ENCODE peak calls at places on chromosomes 13 and 19, in five cellular contexts. O is uterus; S is CD4-positive, CD25-positive, alpha-beta regulatory T cell; U is esophagus squamous epithelium; A is heart left ventricle. K is an unnamed sample.

GRCh38 chr13:105937451-105937850 is 598.0 kb downstream of the EFNB2 start:
- DNase-seq in O (no peak), S (no peak), U (no peak), A (no peak), K (no peak)

GRCh38 chr13:94617389-94618000 is 15.8 kb downstream of the GPR180 start:
- DNase-seq in O (no peak), S (peak), U (no peak), A (no peak), K (no peak)

GRCh38 chr13:85582890-85583289 is 216.3 kb downstream of the SLITRK6 start:
- DNase-seq in O (no peak), S (no peak), U (no peak), A (no peak), K (no peak)

GRCh38 chr19:36672368-36672767 is 5.7 kb upstream of the ZNF461 start:
- DNase-seq in O (no peak), S (no peak), U (no peak), A (peak), K (no peak)

GRCh38 chr19:41415154-41415571 is 12.0 kb downstream of the B3GNT8 start:
- DNase-seq in O (no peak), S (no peak), U (no peak), A (no peak), K (no peak)

GRCh38 chr19:22545751-22546150 is 88.4 kb upstream of the ZNF492 start:
- DNase-seq in O (peak), S (peak), U (no peak), A (no peak), K (peak)

GRCh38 chr19:23772668-23773063 is 14.0 kb upstream of the ZNF681 start:
- DNase-seq in O (no peak), S (no peak), U (no peak), A (no peak), K (no peak)

GRCh38 chr19:2631213-2631821 is 71.2 kb downstream of the GNG7 start:
- DNase-seq in O (no peak), S (peak), U (no peak), A (no peak), K (no peak)

GRCh38 chr19:33890569-33890968 is 93.9 kb downstream of the KCTD15 start:
- DNase-seq in O (no peak), S (no peak), U (no peak), A (no peak), K (no peak)

GRCh38 chr19:45607071-45608029 is 5.3 kb upstream of the GPR4 start:
- DNase-seq in O (peak), S (peak), U (no peak), A (peak), K (peak)

GRCh38 chr19:23543351-23543750 is 143.7 kb downstream of the ZNF675 start:
- DNase-seq in O (no peak), S (no peak), U (no peak), A (no peak), K (no peak)

GRCh38 chr13:35512271-35512920 is 35.9 kb upstream of the MAB21L1 start:
- DNase-seq in O (peak), S (no peak), U (no peak), A (no peak), K (no peak)

GRCh38 chr13:76853481-76853880 is 32.7 kb downstream of the KCTD12 start:
- DNase-seq in O (no peak), S (no peak), U (no peak), A (no peak), K (no peak)

GRCh38 chr13:30872685-30873443 is 33.2 kb upstream of the MEDAG start:
- DNase-seq in O (peak), S (no peak), U (no peak), A (no peak), K (no peak)

GRCh38 chr19:8045872-8046568 is 6.5 kb upstream of the CCL25 start:
- DNase-seq in O (no peak), S (no peak), U (no peak), A (no peak), K (no peak)

GRCh38 chr13:73945371-73945770 is 188.8 kb downstream of the KLF12 start:
- DNase-seq in O (no peak), S (no peak), U (no peak), A (no peak), K (no peak)

GRCh38 chr19:35871611-35872010 is 3.2 kb downstream of the APLP1 start:
- DNase-seq in O (no peak), S (no peak), U (no peak), A (no peak), K (no peak)

GRCh38 chr13:75447493-75447892 is 34.5 kb downstream of the TBC1D4 start:
- DNase-seq in O (no peak), S (no peak), U (no peak), A (no peak), K (no peak)

GRCh38 chr13:79621449-79621848 is 140.5 kb downstream of the NDFIP2 start:
- DNase-seq in O (no peak), S (no peak), U (no peak), A (no peak), K (no peak)

GRCh38 chr19:6970478-6970877 is 50.8 kb downstream of the MBD3L2B start:
- DNase-seq in O (no peak), S (peak), U (no peak), A (no peak), K (no peak)

GRCh38 chr19:42396248-42396541 is 6.1 kb upstream of the CNFN start:
- DNase-seq in O (no peak), S (no peak), U (no peak), A (no peak), K (no peak)

GRCh38 chr13:26262156-26262555 is 8.2 kb downstream of the CDK8 start:
- DNase-seq in O (no peak), S (no peak), U (no peak), A (no peak), K (no peak)

GRCh38 chr19:734716-735115 is 16.2 kb upstream of the MISP start:
- DNase-seq in O (no peak), S (no peak), U (no peak), A (no peak), K (no peak)

GRCh38 chr19:35327642-35328041 is 1.3 kb upstream of the CD22 start:
- DNase-seq in O (no peak), S (no peak), U (no peak), A (no peak), K (no peak)

GRCh38 chr19:30626567-30626966 is 254.4 kb downstream of the ZNF536 start:
- DNase-seq in O (no peak), S (no peak), U (no peak), A (no peak), K (no peak)

GRCh38 chr19:49142866-49143335 is 12.3 kb downstream of the HRC start:
- DNase-seq in O (peak), S (peak), U (no peak), A (peak), K (no peak)

GRCh38 chr13:60583911-60584753 is 187.1 kb downstream of the TDRD3 start:
- DNase-seq in O (peak), S (no peak), U (no peak), A (no peak), K (peak)

GRCh38 chr13:60584976-60585375 is 188.0 kb downstream of the TDRD3 start:
- DNase-seq in O (no peak), S (no peak), U (no peak), A (no peak), K (no peak)

GRCh38 chr13:60577761-60578160 is 180.7 kb downstream of the TDRD3 start:
- DNase-seq in O (no peak), S (no peak), U (no peak), A (no peak), K (no peak)

DNA sequence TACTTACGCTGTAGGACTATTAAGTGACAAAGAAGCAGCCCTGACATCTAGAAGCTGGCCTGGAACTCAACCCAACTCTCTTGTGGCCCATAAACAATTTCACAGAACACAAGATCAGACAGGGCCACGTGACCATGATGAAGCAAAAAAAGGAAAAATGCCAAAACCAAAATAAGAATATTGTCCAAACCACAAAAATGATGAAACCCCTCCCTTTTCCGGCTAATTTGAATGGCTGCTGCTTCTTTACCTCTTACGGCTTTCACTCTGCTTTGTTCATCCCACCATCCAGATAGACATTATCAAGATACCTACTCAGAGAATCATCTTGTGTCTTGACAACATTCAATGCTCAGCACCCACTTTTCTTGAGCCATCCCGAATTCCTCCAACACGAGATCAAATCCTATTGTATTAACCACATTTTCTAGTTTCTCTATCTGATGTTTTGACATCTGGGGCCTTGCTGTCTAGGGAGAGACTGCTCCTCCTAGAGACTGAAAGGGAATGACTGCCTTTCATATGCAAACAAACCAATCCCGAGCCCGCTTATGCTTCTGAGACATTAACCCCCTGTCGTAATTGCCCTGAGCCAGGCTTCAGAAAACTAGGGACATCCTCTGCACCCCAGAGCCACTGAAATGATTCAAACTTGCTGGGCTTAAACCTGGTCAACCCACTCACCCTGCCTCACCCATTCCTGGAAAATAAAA is 186.3 kb downstream of the TDRD3 start:
- DNase-seq in O (peak), S (no peak), U (no peak), A (no peak), K (peak)
- H3K4me3 ChIP-seq in O (no peak), S (no peak), U (no peak), A (no peak), K (no peak)

DNA sequence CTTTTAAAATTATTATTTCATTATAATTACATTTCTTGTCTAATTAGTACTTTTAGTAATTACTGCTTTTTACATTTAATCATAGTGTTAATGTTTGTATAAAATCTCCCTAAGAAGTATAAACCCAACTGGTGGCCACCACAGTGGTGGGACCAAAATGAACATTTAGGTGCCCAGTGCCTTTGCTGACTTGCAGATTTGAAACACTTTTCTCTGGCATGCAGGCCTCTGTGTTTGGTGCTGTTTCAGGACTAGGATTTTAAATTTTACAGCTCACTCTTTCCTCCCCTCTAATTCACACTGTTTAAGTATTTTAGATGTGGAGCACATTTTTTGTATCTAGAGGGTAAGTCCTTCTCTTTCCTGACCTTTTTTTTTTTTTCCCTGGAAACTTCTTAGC is 17.5 kb downstream of the UBAC2 start:
- DNase-seq in O (no peak), S (no peak), U (no peak), A (no peak), K (no peak)
- H3K27ac ChIP-seq in O (no peak), S (peak), U (no peak), A (peak), K (no peak)

GRCh38 chr13:52737451-52737850 is 2.2 kb downstream of the CNMD start:
- DNase-seq in O (no peak), S (no peak), U (no peak), A (no peak), K (no peak)

GRCh38 chr13:52736891-52737290 is 2.7 kb downstream of the CNMD start:
- DNase-seq in O (no peak), S (no peak), U (no peak), A (no peak), K (no peak)

GRCh38 chr13:52737900-52738299 is 1.7 kb downstream of the CNMD start:
- DNase-seq in O (no peak), S (no peak), U (no peak), A (no peak), K (no peak)

GRCh38 chr13:52739468-52740071 is at the start of gene CNMD:
- DNase-seq in O (no peak), S (no peak), U (no peak), A (no peak), K (no peak)

DNA sequence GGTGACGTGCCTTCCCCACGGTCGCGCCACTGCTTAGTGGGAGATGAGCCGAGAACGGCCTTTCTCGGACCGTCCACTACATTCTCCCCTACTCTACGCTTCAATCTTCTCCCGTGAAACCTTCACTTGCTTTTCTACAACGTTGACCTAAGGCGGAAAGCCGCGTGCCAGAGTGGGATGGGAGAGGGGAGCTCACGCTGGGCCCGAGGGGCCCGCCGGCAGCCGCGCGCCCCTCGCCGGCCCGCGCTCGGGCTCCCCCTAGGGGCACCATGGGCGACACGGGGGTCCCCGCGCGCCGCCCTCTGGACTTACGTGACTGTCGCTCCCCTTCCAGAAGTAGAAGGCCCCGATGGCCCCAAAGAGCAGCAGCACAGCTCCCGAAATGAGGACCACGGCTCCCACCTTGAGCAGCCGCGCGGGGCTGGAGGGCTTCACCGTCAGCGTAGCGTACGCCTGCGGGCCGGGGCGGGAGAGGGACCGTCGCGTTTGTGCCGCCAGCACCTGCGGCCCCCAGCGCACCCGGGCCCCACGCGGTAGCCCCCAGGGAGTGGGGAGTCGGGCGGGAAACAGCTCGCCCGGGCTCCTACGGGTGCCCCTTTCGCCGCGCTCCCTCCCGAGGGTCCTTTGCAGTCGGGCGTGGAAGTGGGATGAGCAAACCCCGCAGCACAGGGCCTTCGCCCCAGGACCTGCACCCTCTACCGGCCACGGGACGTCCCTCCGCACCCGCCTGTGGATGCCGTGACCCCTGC is 727 bp downstream of the CNMD start:
- DNase-seq in O (no peak), S (peak), U (no peak), A (no peak), K (no peak)
- H3K4me3 ChIP-seq in O (no peak), S (no peak), U (no peak), A (peak), K (peak)

GRCh38 chr19:37909661-37910199 is 2.7 kb downstream of the SIPA1L3 start:
- DNase-seq in O (no peak), S (no peak), U (no peak), A (no peak), K (no peak)

GRCh38 chr19:37920591-37921450 is 13.8 kb downstream of the SIPA1L3 start:
- DNase-seq in O (no peak), S (no peak), U (no peak), A (no peak), K (no peak)

GRCh38 chr19:37914908-37915307 is 7.9 kb downstream of the SIPA1L3 start:
- DNase-seq in O (no peak), S (no peak), U (no peak), A (no peak), K (no peak)
- H3K27ac ChIP-seq in O (no peak), S (no peak), U (no peak), A (no peak), K (no peak)

DNA sequence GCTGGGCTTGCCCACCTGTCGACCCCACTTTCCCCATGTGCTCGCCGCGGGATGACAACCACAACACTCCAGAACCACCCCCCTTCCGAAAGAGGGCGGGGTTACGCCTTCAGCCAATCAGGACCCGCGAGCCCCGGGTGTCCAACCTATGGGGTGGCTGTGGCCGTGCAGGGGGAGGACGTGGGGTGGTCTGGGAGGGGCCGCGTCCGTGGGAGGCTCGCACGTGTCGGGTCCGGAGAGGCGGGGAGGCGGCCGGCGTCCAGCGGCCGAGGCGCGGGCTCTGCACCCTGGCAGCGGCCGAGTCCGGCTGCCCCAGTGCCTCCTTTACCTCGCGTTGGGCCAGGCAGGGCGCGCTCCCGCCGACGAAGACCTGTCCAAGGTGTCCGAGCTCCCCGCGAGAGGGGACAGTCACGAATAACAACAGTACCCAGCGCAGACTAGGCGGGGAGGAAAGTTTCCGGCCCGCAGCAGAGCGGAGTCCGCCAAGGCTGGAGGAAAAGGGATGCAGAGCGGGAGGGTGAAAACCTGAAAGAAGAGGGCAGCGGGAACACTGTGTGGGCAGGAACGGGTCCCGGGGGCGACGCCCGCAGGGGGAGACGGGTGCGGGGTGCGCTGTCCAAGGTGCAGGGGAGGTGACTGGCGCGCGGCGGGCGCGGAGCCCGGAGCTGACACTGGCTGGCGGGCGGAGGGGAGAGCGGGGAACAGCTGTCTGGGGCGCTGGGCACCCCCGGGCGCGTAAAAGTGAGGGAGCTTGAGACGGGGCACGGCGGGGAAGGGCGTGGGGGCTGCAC is 896 bp downstream of the ENOX1 start:
- DNase-seq in O (peak), S (peak), U (no peak), A (peak), K (no peak)
- H3K4me3 ChIP-seq in O (peak), S (no peak), U (peak), A (peak), K (peak)

DNA sequence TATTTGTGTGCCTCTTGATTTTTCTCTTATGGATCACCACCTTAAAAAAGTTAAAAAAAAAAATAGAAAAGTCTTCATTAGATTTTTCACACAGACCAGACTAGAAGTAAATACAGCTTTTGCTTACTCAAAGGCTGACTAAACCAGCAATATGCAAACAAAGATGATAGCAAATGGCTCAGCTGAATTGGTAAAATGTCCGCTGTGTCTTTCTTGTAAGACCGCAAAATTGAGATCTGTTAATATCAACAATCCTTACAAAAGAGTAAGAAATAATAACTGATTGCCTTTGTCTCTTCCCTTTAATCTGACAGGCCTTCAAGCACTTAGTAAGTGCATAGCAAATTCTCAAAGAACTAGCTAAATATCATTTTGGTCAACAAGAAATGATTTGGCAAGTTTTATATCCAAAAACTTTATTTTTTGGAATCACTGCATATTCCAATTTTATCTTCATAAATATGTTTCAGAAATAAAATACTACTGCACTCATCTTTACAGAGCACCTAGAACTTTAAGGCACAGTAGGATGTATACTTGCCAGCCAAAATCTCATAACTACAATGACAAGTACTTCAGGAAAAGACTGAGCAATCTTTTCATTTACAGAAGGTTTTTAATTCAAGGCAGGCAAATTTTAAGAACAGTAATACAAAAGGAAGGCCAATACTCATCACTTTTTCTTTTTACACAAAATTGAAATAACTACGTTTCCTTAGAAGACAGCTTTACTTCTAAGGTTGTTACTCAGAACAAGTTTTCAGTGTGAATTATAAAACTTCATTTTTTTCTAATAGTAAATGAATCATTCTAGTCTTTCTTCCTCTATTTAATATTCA is 1.2 kb downstream of the ELF1 start:
- DNase-seq in O (no peak), S (peak), U (no peak), A (no peak), K (no peak)
- H3K27ac ChIP-seq in O (peak), S (peak), U (peak), A (peak), K (no peak)

GRCh38 chr19:4539697-4540581 is at the start of gene LRG1:
- DNase-seq in O (peak), S (peak), U (no peak), A (no peak), K (no peak)
- H3K4me3 ChIP-seq in O (no peak), S (peak), U (peak), A (no peak), K (no peak)

DNA sequence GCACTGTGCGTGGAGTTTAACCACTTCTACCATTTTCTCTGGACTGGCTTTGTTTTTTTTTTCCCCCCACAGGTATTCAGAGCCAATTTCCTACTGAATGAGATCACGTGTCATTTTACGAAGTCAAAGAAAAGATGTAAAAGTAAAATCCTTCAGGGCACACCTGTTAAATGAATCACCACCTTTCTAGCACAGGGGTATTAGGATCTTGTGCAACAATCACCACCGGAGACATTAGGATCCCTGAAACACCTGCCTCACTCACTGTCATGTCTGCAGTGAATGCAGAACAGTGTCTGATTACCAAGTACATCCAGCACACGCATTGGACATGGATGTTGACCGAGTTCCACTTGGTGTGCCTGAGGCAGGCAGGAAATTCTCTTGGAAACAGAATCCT is 17.2 kb downstream of the BRD4 start:
- DNase-seq in O (no peak), S (no peak), U (no peak), A (no peak), K (no peak)
- H3K27ac ChIP-seq in O (no peak), S (no peak), U (peak), A (no peak), K (no peak)